ENCODE peak calls at places on chromosomes 6 and 20, in five cellular contexts. N is NCI-H69, M is Peyer's patch, P is lung microvascular endothelial cell, V is Caco-2. X is an unnamed sample.

GRCh38 chr6:9233686-9234085 is 798.3 kb upstream of the SLC35B3 start:
- DNase-seq in N (no peak), M (no peak), P (no peak), V (no peak), X (no peak)

GRCh38 chr6:43436577-43437282 is 9.4 kb downstream of the ABCC10 start:
- DNase-seq in N (peak; percentile 43), M (no peak), P (peak; percentile 83), V (peak; percentile 61), X (peak; percentile 20)

GRCh38 chr6:142306736-142307135 is 4.9 kb downstream of the ADGRG6 start:
- DNase-seq in N (no peak), M (no peak), P (no peak), V (peak; percentile 45), X (no peak)

GRCh38 chr20:1330075-1330830 is 1.3 kb upstream of the SDCBP2 start:
- DNase-seq in N (no peak), M (peak; percentile 43), P (peak; percentile 70), V (no peak), X (no peak)

GRCh38 chr20:24589381-24589780 is 120.0 kb downstream of the SYNDIG1 start:
- DNase-seq in N (no peak), M (no peak), P (no peak), V (no peak), X (no peak)

GRCh38 chr20:3753098-3753497 is 14.5 kb downstream of the ADISSP start:
- DNase-seq in N (peak; percentile 74), M (peak; percentile 63), P (peak; percentile 82), V (peak; percentile 56), X (peak; percentile 54)

GRCh38 chr6:40907198-40907701 is 131.8 kb downstream of the UNC5CL start:
- DNase-seq in N (peak; percentile 99), M (no peak), P (peak; percentile 59), V (no peak), X (peak; percentile 72)

GRCh38 chr20:11091496-11091895 is 417.7 kb upstream of the JAG1 start:
- DNase-seq in N (no peak), M (no peak), P (no peak), V (no peak), X (no peak)

GRCh38 chr6:35543459-35544193 is 30.9 kb upstream of the TULP1 start:
- DNase-seq in N (no peak), M (no peak), P (no peak), V (no peak), X (no peak)

GRCh38 chr20:24732076-24732475 is 217.0 kb upstream of the CST7 start:
- DNase-seq in N (no peak), M (no peak), P (no peak), V (no peak), X (no peak)

GRCh38 chr6:73613806-73614536 is 39.8 kb downstream of the SLC17A5 start:
- DNase-seq in N (no peak), M (no peak), P (no peak), V (no peak), X (no peak)

GRCh38 chr6:11315743-11316437 is 83.4 kb upstream of the NEDD9 start:
- DNase-seq in N (no peak), M (no peak), P (no peak), V (no peak), X (no peak)

GRCh38 chr6:2204272-2204671 is 41.1 kb downstream of the GMDS start:
- DNase-seq in N (no peak), M (no peak), P (no peak), V (no peak), X (no peak)

GRCh38 chr6:166624275-166624674 is 2.8 kb downstream of the RPS6KA2 start:
- DNase-seq in N (no peak), M (no peak), P (peak; percentile 48), V (no peak), X (no peak)

GRCh38 chr6:169841251-169841650 is 89.8 kb downstream of the ERMARD start:
- DNase-seq in N (no peak), M (no peak), P (no peak), V (no peak), X (no peak)

GRCh38 chr6:91608428-91608827 is 1021.6 kb upstream of the MAP3K7 start:
- DNase-seq in N (no peak), M (no peak), P (no peak), V (no peak), X (no peak)

GRCh38 chr6:166955121-166955864 is 1.1 kb downstream of the RNASET2 start:
- DNase-seq in N (peak; percentile 30), M (peak; percentile 79), P (no peak), V (peak; percentile 23), X (no peak)

GRCh38 chr6:34202329-34203201 is 34.1 kb upstream of the HMGA1 start:
- DNase-seq in N (no peak), M (no peak), P (no peak), V (no peak), X (peak; percentile 25)

GRCh38 chr6:34901930-34902329 is 12.9 kb downstream of the ANKS1A start:
- DNase-seq in N (no peak), M (no peak), P (no peak), V (no peak), X (no peak)

GRCh38 chr6:68642977-68643376 is 7.9 kb downstream of the ADGRB3 start:
- DNase-seq in N (no peak), M (no peak), P (no peak), V (no peak), X (no peak)

GRCh38 chr20:51759769-51760510 is 8.2 kb downstream of the ATP9A start:
- DNase-seq in N (peak; percentile 32), M (no peak), P (no peak), V (peak; percentile 56), X (no peak)

GRCh38 chr20:610130-611046 is at the start of gene TCF15:
- DNase-seq in N (peak; percentile 54), M (no peak), P (peak; percentile 84), V (no peak), X (peak; percentile 46)

GRCh38 chr6:100455230-100456124 is 9.2 kb downstream of the SIM1 start:
- DNase-seq in N (no peak), M (no peak), P (no peak), V (no peak), X (no peak)

GRCh38 chr6:156866181-156866862 is 89.1 kb downstream of the ARID1B start:
- DNase-seq in N (no peak), M (no peak), P (no peak), V (no peak), X (no peak)

GRCh38 chr6:30836431-30836866 is 47.9 kb upstream of the DDR1 start:
- DNase-seq in N (no peak), M (no peak), P (peak; percentile 26), V (no peak), X (no peak)

GRCh38 chr20:12911372-12911771 is 97.4 kb upstream of the SPTLC3 start:
- DNase-seq in N (no peak), M (no peak), P (no peak), V (no peak), X (no peak)

X was measured in NCI-H146.